ENCODE peak calls at places on chromosomes 5 and 9, in six cellular contexts. V is BE2C, G is foreskin fibroblast, H is adrenal gland, N is psoas muscle, B is choroid plexus epithelial cell. M is an unnamed sample.

GRCh38 chr5:57435701-57436134 is 46.9 kb downstream of the ACTBL2 start:
- DNase-seq in B (peak; percentile 98), G (peak; percentile 68), N (no peak), V (no peak), H (no peak), M (no peak)

GRCh38 chr9:72205513-72205912 is 56.3 kb downstream of the GDA start:
- DNase-seq in N (no peak), G (no peak), B (no peak), H (no peak), V (no peak), M (no peak)

GRCh38 chr9:116765009-116765408 is 77.9 kb downstream of the TRIM32 start:
- DNase-seq in V (no peak), B (no peak), N (no peak), G (no peak), H (no peak), M (no peak)

GRCh38 chr5:82806513-82806912 is 270.7 kb downstream of the TMEM167A start:
- DNase-seq in H (no peak), G (no peak), B (peak; percentile 51), N (no peak), V (no peak), M (no peak)

GRCh38 chr5:180639743-180640300 is 9.6 kb downstream of the FLT4 start:
- DNase-seq in B (no peak), H (peak; percentile 27), N (no peak), G (no peak), V (peak; percentile 7), M (no peak)

GRCh38 chr9:130268521-130269131 is 3.1 kb downstream of the HMCN2 start:
- DNase-seq in B (no peak), H (no peak), G (no peak), N (no peak), V (peak; percentile 44), M (no peak)

GRCh38 chr5:111563041-111563822 is 50.9 kb upstream of the STARD4 start:
- DNase-seq in V (peak; percentile 46), B (peak; percentile 95), N (no peak), G (no peak), H (no peak), M (no peak)

GRCh38 chr5:17070646-17071045 is 134.6 kb upstream of the MYO10 start:
- DNase-seq in H (no peak), V (no peak), B (no peak), G (no peak), N (no peak), M (no peak)

GRCh38 chr5:6049662-6050061 is 328.7 kb downstream of the MED10 start:
- DNase-seq in V (no peak), B (no peak), H (no peak), N (no peak), G (no peak), M (no peak)

GRCh38 chr5:171745602-171746001 is 40.0 kb upstream of the SMIM23 start:
- DNase-seq in B (no peak), V (no peak), H (no peak), G (peak; percentile 21), N (no peak), M (no peak)

GRCh38 chr9:31542384-31543055 is 841.9 kb upstream of the ACO1 start:
- DNase-seq in N (peak; percentile 26), H (peak; percentile 20), B (peak; percentile 98), V (peak; percentile 28), G (peak; percentile 72), M (no peak)

GRCh38 chr9:130780865-130781504 is 54.1 kb upstream of the ABL1 start:
- DNase-seq in G (peak; percentile 94), B (peak; percentile 99), N (peak; percentile 79), H (peak; percentile 46), V (peak; percentile 58), M (peak; percentile 35)

DNA sequence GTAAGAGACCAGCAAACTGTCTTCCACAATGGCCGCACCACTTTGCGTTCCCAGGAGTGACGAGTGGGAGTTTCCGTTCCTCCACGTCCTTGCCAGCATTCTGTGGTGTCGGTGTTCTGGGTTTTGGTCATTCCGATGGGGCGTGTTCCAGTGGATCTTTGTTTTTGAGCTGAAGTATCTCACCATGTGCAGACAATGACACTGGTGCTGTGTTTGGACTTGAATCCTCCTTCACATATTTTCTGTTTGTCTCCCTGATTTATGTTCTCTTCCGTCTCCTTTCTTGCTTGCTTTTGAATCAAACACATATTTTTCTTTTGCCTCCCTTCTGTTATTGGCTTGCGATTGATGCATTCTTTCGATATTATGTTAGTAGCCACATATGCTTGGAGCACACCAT is 60.8 kb upstream of the IRX4 start:
- DNase-seq in G (no peak), H (no peak), B (no peak), N (no peak), V (no peak), M (no peak)
- TF ChIP-seq CTCF in G (no peak), H (no peak), B (no peak), N (no peak), V (no peak), M (no peak)

GRCh38 chr5:95080026-95080425 is 204.9 kb downstream of the MCTP1 start:
- DNase-seq in B (peak; percentile 35), N (no peak), G (no peak), H (no peak), V (no peak), M (no peak)
- H3K4me3 ChIP-seq in B (peak overlapping the region; percentile 60), N (peak overlapping the region; percentile 56), G (no peak overlapping the region), H (no peak overlapping the region), V (no peak overlapping the region), M (peak overlapping the region; percentile 35)

GRCh38 chr9:109134167-109134578 is 14.4 kb upstream of the TMEM245 start:
- DNase-seq in H (no peak), B (no peak), V (no peak), N (no peak), G (no peak), M (no peak)

GRCh38 chr9:109129470-109130197 is 9.9 kb upstream of the TMEM245 start:
- DNase-seq in H (no peak), B (no peak), N (no peak), G (no peak), V (no peak), M (no peak)

GRCh38 chr9:109133533-109133932 is 13.8 kb upstream of the TMEM245 start:
- DNase-seq in G (no peak), B (no peak), H (no peak), V (no peak), N (no peak), M (no peak)

GRCh38 chr9:109138421-109138820 is 18.7 kb upstream of the TMEM245 start:
- DNase-seq in N (no peak), V (no peak), H (no peak), G (no peak), B (no peak), M (no peak)

GRCh38 chr9:109132473-109133095 is 12.8 kb upstream of the TMEM245 start:
- DNase-seq in G (no peak), V (no peak), H (no peak), B (no peak), N (no peak), M (no peak)
- TF ChIP-seq CTCF in G (no peak), V (no peak), H (no peak), B (no peak), N (no peak), M (no peak)

GRCh38 chr5:159210306-159210722 is 961 bp upstream of the RNF145 start:
- DNase-seq in G (no peak), N (no peak), B (peak; percentile 31), H (no peak), V (no peak), M (no peak)
- H3K4me3 ChIP-seq in G (no peak overlapping the region), N (peak overlapping the region; percentile 86), B (no peak overlapping the region), H (no peak overlapping the region), V (peak overlapping the region; percentile 96), M (no peak overlapping the region)

GRCh38 chr5:64807505-64807904 is 38.8 kb downstream of the CWC27 start:
- DNase-seq in B (peak; percentile 66), H (no peak), N (no peak), V (no peak), G (no peak), M (no peak)

GRCh38 chr5:64814073-64814472 is 45.3 kb downstream of the CWC27 start:
- DNase-seq in B (no peak), V (no peak), G (no peak), H (no peak), N (no peak), M (no peak)

GRCh38 chr5:64806537-64806936 is 37.8 kb downstream of the CWC27 start:
- DNase-seq in G (no peak), N (no peak), H (no peak), B (no peak), V (no peak), M (no peak)

DNA sequence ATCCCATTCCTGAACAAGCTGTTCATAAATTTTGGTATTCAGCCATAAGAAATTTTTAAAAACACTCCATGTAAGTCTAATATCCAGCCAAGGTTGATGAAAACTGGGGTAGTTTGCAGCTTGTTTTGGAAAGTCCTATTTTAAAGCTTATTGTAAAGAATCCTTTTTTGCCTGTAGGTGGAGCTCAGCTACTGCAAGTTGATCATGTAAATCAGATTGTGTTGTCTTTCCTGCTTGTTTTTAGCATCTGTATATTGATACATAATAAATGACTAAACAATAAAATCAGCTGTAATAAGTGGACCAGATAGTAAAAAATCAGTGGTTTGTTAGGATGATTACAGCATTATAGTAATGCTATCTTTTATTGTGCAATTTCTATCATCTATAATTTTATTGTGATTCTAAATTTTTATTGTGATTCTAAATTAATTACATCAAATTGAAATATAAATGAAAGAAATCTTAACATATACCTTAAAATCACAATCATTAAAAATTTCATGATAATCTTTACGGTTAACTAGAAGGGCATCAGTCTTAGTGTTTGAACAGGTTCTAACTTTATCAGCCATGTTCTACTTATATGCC is 42.4 kb downstream of the CWC27 start:
- DNase-seq in B (peak; percentile 87), V (peak; percentile 8), G (peak; percentile 46), H (peak; percentile 15), N (no peak), M (no peak)
- TF ChIP-seq CTCF in B (peak; percentile 73), V (peak; percentile 81), G (peak; percentile 64), H (peak; percentile 67), N (peak; percentile 77), M (no peak)

GRCh38 chr9:38451162-38451561 is 26.9 kb upstream of the IGFBPL1 start:
- DNase-seq in H (no peak), G (no peak), N (no peak), V (no peak), B (no peak), M (no peak)

DNA sequence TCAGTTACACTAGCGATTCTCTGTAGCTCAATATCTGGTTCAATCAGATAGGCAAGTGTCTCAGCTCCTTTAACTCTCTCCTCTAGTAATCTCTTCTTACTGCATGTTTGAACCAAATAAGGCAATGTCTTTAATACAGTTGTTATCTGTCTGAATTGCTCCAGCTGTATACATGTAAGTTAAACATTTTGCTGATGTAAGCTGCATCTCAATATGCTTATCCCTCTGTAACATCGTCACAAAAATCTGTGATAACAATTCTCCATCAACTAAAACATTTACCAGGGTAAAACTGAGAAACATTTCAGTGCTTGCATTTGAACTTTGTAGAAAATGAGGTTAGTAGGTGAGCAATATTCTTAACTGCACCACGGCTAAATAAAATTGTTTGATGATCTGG is 29.6 kb upstream of the IGFBPL1 start:
- DNase-seq in B (no peak), V (no peak), H (no peak), G (no peak), N (no peak), M (no peak)
- H3K4me3 ChIP-seq in B (no peak overlapping the region), V (no peak overlapping the region), H (no peak overlapping the region), G (no peak overlapping the region), N (no peak overlapping the region), M (no peak overlapping the region)

M was measured in breast epithelium.